ENCODE peak calls at places on chromosomes 3 and 15, in ten cellular contexts. One of them, this sample, is unnamed.

GRCh38 chr15:57025264-57025939 is 107.0 kb downstream of the TCF12 start:
- DNase-seq in A549: peak; percentile 23
- DNase-seq in SJSA1: no peak
- DNase-seq in HL-60: no peak
- DNase-seq in lung: no peak
- DNase-seq in transverse colon: no peak
- DNase-seq in CD8-positive, alpha-beta memory T cell: no peak
- DNase-seq in H9: no peak
- DNase-seq in GM23248: peak; percentile 61
- DNase-seq in effector memory CD4-positive, alpha-beta T cell: no peak
- DNase-seq in this sample: no peak

GRCh38 chr15:82307714-82308081 is 41.6 kb downstream of the GOLGA6L10 start:
- DNase-seq in A549: no peak
- DNase-seq in SJSA1: no peak
- DNase-seq in HL-60: no peak
- DNase-seq in lung: no peak
- DNase-seq in transverse colon: no peak
- DNase-seq in CD8-positive, alpha-beta memory T cell: no peak
- DNase-seq in H9: peak; percentile 9
- DNase-seq in GM23248: no peak
- DNase-seq in effector memory CD4-positive, alpha-beta T cell: no peak
- DNase-seq in this sample: no peak

GRCh38 chr15:69784808-69785550 is 312.7 kb downstream of the TLE3 start:
- DNase-seq in A549: no peak
- DNase-seq in SJSA1: no peak
- DNase-seq in HL-60: no peak
- DNase-seq in lung: no peak
- DNase-seq in transverse colon: no peak
- DNase-seq in CD8-positive, alpha-beta memory T cell: no peak
- DNase-seq in H9: no peak
- DNase-seq in GM23248: peak; percentile 71
- DNase-seq in effector memory CD4-positive, alpha-beta T cell: no peak
- DNase-seq in this sample: no peak

GRCh38 chr15:48810414-48811324 is at the start of gene CEP152:
- DNase-seq in A549: peak; percentile 98
- DNase-seq in SJSA1: peak; percentile 97
- DNase-seq in HL-60: peak; percentile 100
- DNase-seq in lung: peak; percentile 98
- DNase-seq in transverse colon: peak; percentile 99
- DNase-seq in CD8-positive, alpha-beta memory T cell: peak; percentile 98
- DNase-seq in H9: peak; percentile 100
- DNase-seq in GM23248: peak; percentile 99
- DNase-seq in effector memory CD4-positive, alpha-beta T cell: peak; percentile 99
- DNase-seq in this sample: peak; percentile 97

GRCh38 chr3:46884929-46885328 is 7.4 kb downstream of the PTH1R start:
- DNase-seq in A549: no peak
- DNase-seq in SJSA1: no peak
- DNase-seq in HL-60: no peak
- DNase-seq in lung: no peak
- DNase-seq in transverse colon: no peak
- DNase-seq in CD8-positive, alpha-beta memory T cell: no peak
- DNase-seq in H9: no peak
- DNase-seq in GM23248: no peak
- DNase-seq in effector memory CD4-positive, alpha-beta T cell: no peak
- DNase-seq in this sample: no peak

GRCh38 chr3:44926172-44926571 is 49.8 kb downstream of the ZDHHC3 start:
- DNase-seq in A549: no peak
- DNase-seq in SJSA1: no peak
- DNase-seq in HL-60: no peak
- DNase-seq in lung: no peak
- DNase-seq in transverse colon: no peak
- DNase-seq in CD8-positive, alpha-beta memory T cell: no peak
- DNase-seq in H9: no peak
- DNase-seq in GM23248: no peak
- DNase-seq in effector memory CD4-positive, alpha-beta T cell: no peak
- DNase-seq in this sample: no peak

GRCh38 chr3:160027541-160028195 is 39.0 kb downstream of the IL12A start:
- DNase-seq in A549: peak; percentile 23
- DNase-seq in SJSA1: peak; percentile 9
- DNase-seq in HL-60: peak; percentile 28
- DNase-seq in lung: no peak
- DNase-seq in transverse colon: no peak
- DNase-seq in CD8-positive, alpha-beta memory T cell: no peak
- DNase-seq in H9: no peak
- DNase-seq in GM23248: peak; percentile 82
- DNase-seq in effector memory CD4-positive, alpha-beta T cell: no peak
- DNase-seq in this sample: no peak

GRCh38 chr3:16060358-16060852 is 114.1 kb upstream of the GALNT15 start:
- DNase-seq in A549: peak; percentile 98
- DNase-seq in SJSA1: peak; percentile 96
- DNase-seq in HL-60: no peak
- DNase-seq in lung: peak; percentile 48
- DNase-seq in transverse colon: peak; percentile 30
- DNase-seq in CD8-positive, alpha-beta memory T cell: no peak
- DNase-seq in H9: peak; percentile 42
- DNase-seq in GM23248: peak; percentile 99
- DNase-seq in effector memory CD4-positive, alpha-beta T cell: no peak
- DNase-seq in this sample: peak; percentile 85

GRCh38 chr3:69300296-69300695 is 85.6 kb downstream of the FRMD4B start:
- DNase-seq in A549: no peak
- DNase-seq in SJSA1: no peak
- DNase-seq in HL-60: no peak
- DNase-seq in lung: no peak
- DNase-seq in transverse colon: no peak
- DNase-seq in CD8-positive, alpha-beta memory T cell: no peak
- DNase-seq in H9: no peak
- DNase-seq in GM23248: no peak
- DNase-seq in effector memory CD4-positive, alpha-beta T cell: no peak
- DNase-seq in this sample: no peak

GRCh38 chr3:141407817-141408216 is 39.5 kb downstream of the ZBTB38 start:
- DNase-seq in A549: no peak
- DNase-seq in SJSA1: no peak
- DNase-seq in HL-60: no peak
- DNase-seq in lung: no peak
- DNase-seq in transverse colon: no peak
- DNase-seq in CD8-positive, alpha-beta memory T cell: no peak
- DNase-seq in H9: no peak
- DNase-seq in GM23248: no peak
- DNase-seq in effector memory CD4-positive, alpha-beta T cell: no peak
- DNase-seq in this sample: no peak

GRCh38 chr3:23201154-23201838 is 1.8 kb upstream of the UBE2E2 start:
- DNase-seq in A549: no peak
- DNase-seq in SJSA1: no peak
- DNase-seq in HL-60: no peak
- DNase-seq in lung: no peak
- DNase-seq in transverse colon: no peak
- DNase-seq in CD8-positive, alpha-beta memory T cell: no peak
- DNase-seq in H9: no peak
- DNase-seq in GM23248: no peak
- DNase-seq in effector memory CD4-positive, alpha-beta T cell: no peak
- DNase-seq in this sample: no peak

GRCh38 chr3:4994823-4995499 is 15.7 kb downstream of the BHLHE40 start:
- DNase-seq in A549: peak; percentile 84
- DNase-seq in SJSA1: peak; percentile 74
- DNase-seq in HL-60: no peak
- DNase-seq in lung: no peak
- DNase-seq in transverse colon: no peak
- DNase-seq in CD8-positive, alpha-beta memory T cell: no peak
- DNase-seq in H9: no peak
- DNase-seq in GM23248: peak; percentile 98
- DNase-seq in effector memory CD4-positive, alpha-beta T cell: no peak
- DNase-seq in this sample: peak; percentile 96

GRCh38 chr15:60576515-60576914 is 97.6 kb upstream of the ICE2 start:
- DNase-seq in A549: no peak
- DNase-seq in SJSA1: no peak
- DNase-seq in HL-60: no peak
- DNase-seq in lung: no peak
- DNase-seq in transverse colon: no peak
- DNase-seq in CD8-positive, alpha-beta memory T cell: no peak
- DNase-seq in H9: no peak
- DNase-seq in GM23248: no peak
- DNase-seq in effector memory CD4-positive, alpha-beta T cell: no peak
- DNase-seq in this sample: no peak

GRCh38 chr3:72165337-72165736 is 380.4 kb upstream of the PROK2 start:
- DNase-seq in A549: no peak
- DNase-seq in SJSA1: no peak
- DNase-seq in HL-60: no peak
- DNase-seq in lung: no peak
- DNase-seq in transverse colon: no peak
- DNase-seq in CD8-positive, alpha-beta memory T cell: no peak
- DNase-seq in H9: no peak
- DNase-seq in GM23248: peak; percentile 47
- DNase-seq in effector memory CD4-positive, alpha-beta T cell: no peak
- DNase-seq in this sample: no peak
- H3K27ac ChIP-seq in A549: no peak overlapping the region
- H3K27ac ChIP-seq in SJSA1: no peak overlapping the region
- H3K27ac ChIP-seq in HL-60: no peak overlapping the region
- H3K27ac ChIP-seq in lung: no peak overlapping the region
- H3K27ac ChIP-seq in transverse colon: no peak overlapping the region
- H3K27ac ChIP-seq in CD8-positive, alpha-beta memory T cell: no peak overlapping the region
- H3K27ac ChIP-seq in H9: no peak overlapping the region
- H3K27ac ChIP-seq in GM23248: no peak overlapping the region
- H3K27ac ChIP-seq in effector memory CD4-positive, alpha-beta T cell: no peak overlapping the region
- H3K27ac ChIP-seq in this sample: no peak overlapping the region

DNA sequence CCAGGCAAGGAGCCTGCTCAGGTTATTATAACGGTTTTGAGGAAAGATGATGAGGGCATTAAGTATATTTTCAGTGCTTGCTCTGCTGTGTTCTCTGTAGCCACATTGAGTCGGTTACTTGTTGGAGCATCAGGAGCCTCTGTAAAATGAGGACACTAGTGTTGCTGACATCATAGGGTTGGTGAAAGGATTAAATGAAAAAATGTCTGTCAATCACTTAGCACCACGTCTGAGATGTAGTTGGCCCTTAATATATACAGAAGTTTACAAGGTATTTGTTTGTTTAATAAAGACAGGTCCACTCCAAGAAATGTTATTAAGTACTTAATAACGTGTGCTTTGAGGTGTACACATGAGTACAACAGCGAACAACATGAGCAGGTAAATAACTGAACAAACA is 735 bp upstream of the SLC25A26 start:
- DNase-seq in A549: no peak
- DNase-seq in SJSA1: no peak
- DNase-seq in HL-60: no peak
- DNase-seq in lung: no peak
- DNase-seq in transverse colon: no peak
- DNase-seq in CD8-positive, alpha-beta memory T cell: no peak
- DNase-seq in H9: no peak
- DNase-seq in GM23248: peak; percentile 12
- DNase-seq in effector memory CD4-positive, alpha-beta T cell: no peak
- DNase-seq in this sample: no peak
- H3K27ac ChIP-seq in A549: no peak overlapping the region
- H3K27ac ChIP-seq in SJSA1: no peak overlapping the region
- H3K27ac ChIP-seq in HL-60: peak overlapping the region; percentile 11
- H3K27ac ChIP-seq in lung: no peak overlapping the region
- H3K27ac ChIP-seq in transverse colon: peak overlapping the region; percentile 75
- H3K27ac ChIP-seq in CD8-positive, alpha-beta memory T cell: no peak overlapping the region
- H3K27ac ChIP-seq in H9: no peak overlapping the region
- H3K27ac ChIP-seq in GM23248: peak overlapping the region; percentile 67
- H3K27ac ChIP-seq in effector memory CD4-positive, alpha-beta T cell: peak overlapping the region; percentile 77
- H3K27ac ChIP-seq in this sample: peak overlapping the region; percentile 73

DNA sequence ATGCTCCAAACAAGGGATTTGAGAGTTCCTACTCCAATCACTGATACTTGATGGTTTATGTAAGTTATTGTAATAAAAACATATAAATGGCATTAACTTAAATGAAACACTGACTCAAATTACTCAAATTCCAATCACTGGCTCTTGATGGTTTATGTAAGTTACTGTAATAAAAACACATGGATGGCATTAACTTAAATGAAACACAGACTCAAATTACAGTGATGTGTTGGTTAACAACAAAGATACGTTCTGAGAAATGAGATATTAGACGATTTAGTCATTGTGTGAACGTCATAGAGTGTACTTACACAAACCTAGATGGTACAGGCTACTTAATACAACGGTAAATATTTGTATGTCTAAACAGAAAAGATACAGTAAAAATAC is 6.6 kb downstream of the MOBP start:
- DNase-seq in A549: no peak
- DNase-seq in SJSA1: no peak
- DNase-seq in HL-60: no peak
- DNase-seq in lung: no peak
- DNase-seq in transverse colon: no peak
- DNase-seq in CD8-positive, alpha-beta memory T cell: no peak
- DNase-seq in H9: no peak
- DNase-seq in GM23248: no peak
- DNase-seq in effector memory CD4-positive, alpha-beta T cell: no peak
- DNase-seq in this sample: no peak
- H3K27ac ChIP-seq in A549: no peak overlapping the region
- H3K27ac ChIP-seq in SJSA1: no peak overlapping the region
- H3K27ac ChIP-seq in HL-60: no peak overlapping the region
- H3K27ac ChIP-seq in lung: no peak overlapping the region
- H3K27ac ChIP-seq in transverse colon: no peak overlapping the region
- H3K27ac ChIP-seq in CD8-positive, alpha-beta memory T cell: no peak overlapping the region
- H3K27ac ChIP-seq in H9: no peak overlapping the region
- H3K27ac ChIP-seq in GM23248: no peak overlapping the region
- H3K27ac ChIP-seq in effector memory CD4-positive, alpha-beta T cell: no peak overlapping the region
- H3K27ac ChIP-seq in this sample: no peak overlapping the region

GRCh38 chr3:43870844-43871626 is 180.3 kb downstream of the ABHD5 start:
- DNase-seq in A549: peak; percentile 61
- DNase-seq in SJSA1: no peak
- DNase-seq in HL-60: no peak
- DNase-seq in lung: no peak
- DNase-seq in transverse colon: no peak
- DNase-seq in CD8-positive, alpha-beta memory T cell: no peak
- DNase-seq in H9: peak; percentile 23
- DNase-seq in GM23248: no peak
- DNase-seq in effector memory CD4-positive, alpha-beta T cell: no peak
- DNase-seq in this sample: no peak
- H3K27ac ChIP-seq in A549: peak overlapping the region; percentile 98
- H3K27ac ChIP-seq in SJSA1: peak overlapping the region; percentile 79
- H3K27ac ChIP-seq in HL-60: no peak overlapping the region
- H3K27ac ChIP-seq in lung: no peak overlapping the region
- H3K27ac ChIP-seq in transverse colon: no peak overlapping the region
- H3K27ac ChIP-seq in CD8-positive, alpha-beta memory T cell: no peak overlapping the region
- H3K27ac ChIP-seq in H9: no peak overlapping the region
- H3K27ac ChIP-seq in GM23248: peak overlapping the region; percentile 65
- H3K27ac ChIP-seq in effector memory CD4-positive, alpha-beta T cell: no peak overlapping the region
- H3K27ac ChIP-seq in this sample: peak overlapping the region; percentile 49